ENCODE peak calls at places on chromosomes 1 and 21, in seven cellular contexts. X is RWPE2, Q is astrocyte, L is heart right ventricle, M is GM12864, N is hepatocyte, A is cardiac muscle cell. T is an unnamed sample.

GRCh38 chr1:80678438-80678837 is 1122.3 kb upstream of the ADGRL2 start:
- DNase-seq in M (no peak), N (no peak), X (no peak), A (no peak), L (no peak), Q (no peak), T (no peak)

GRCh38 chr1:160101717-160102522 is 3.5 kb upstream of the IGSF8 start:
- DNase-seq in X (no peak), N (no peak), L (no peak), M (no peak), Q (no peak), A (no peak), T (no peak)

GRCh38 chr1:67897270-67897949 is 64.1 kb upstream of the GNG12 start:
- DNase-seq in L (no peak), X (no peak), N (no peak), M (no peak), A (no peak), Q (peak), T (no peak)

GRCh38 chr1:114660250-114660649 is 9.6 kb downstream of the DENND2C start:
- DNase-seq in X (no peak), A (no peak), L (no peak), M (no peak), Q (no peak), N (no peak), T (no peak)

GRCh38 chr1:248710305-248710900 is 7.8 kb upstream of the OR14I1 start:
- DNase-seq in M (no peak), L (no peak), Q (no peak), N (no peak), X (no peak), A (no peak), T (no peak)

GRCh38 chr1:182149411-182149965 is 88.0 kb upstream of the ZNF648 start:
- DNase-seq in X (no peak), A (no peak), L (peak), N (peak), M (no peak), Q (peak), T (peak)

GRCh38 chr1:227732586-227733308 is 2.4 kb downstream of the JMJD4 start:
- DNase-seq in X (no peak), L (no peak), A (no peak), Q (no peak), N (no peak), M (no peak), T (no peak)

GRCh38 chr1:91278754-91279153 is 125.9 kb downstream of the HFM1 start:
- DNase-seq in A (no peak), L (no peak), N (peak), X (no peak), M (no peak), Q (peak), T (peak)

GRCh38 chr1:37471345-37472231 is 2.8 kb upstream of the ZC3H12A start:
- DNase-seq in Q (peak), X (peak), M (no peak), L (peak), N (peak), A (peak), T (peak)

GRCh38 chr1:54273092-54273836 is 73.3 kb downstream of the MRPL37 start:
- DNase-seq in N (peak), L (peak), M (no peak), X (no peak), A (no peak), Q (peak), T (no peak)

GRCh38 chr1:204571631-204572030 is 55.4 kb downstream of the MDM4 start:
- DNase-seq in M (no peak), X (no peak), Q (no peak), L (no peak), A (no peak), N (no peak), T (peak)
- H3K4me3 ChIP-seq in M (no peak), X (no peak), Q (no peak), L (no peak), A (no peak), N (no peak), T (no peak)

DNA sequence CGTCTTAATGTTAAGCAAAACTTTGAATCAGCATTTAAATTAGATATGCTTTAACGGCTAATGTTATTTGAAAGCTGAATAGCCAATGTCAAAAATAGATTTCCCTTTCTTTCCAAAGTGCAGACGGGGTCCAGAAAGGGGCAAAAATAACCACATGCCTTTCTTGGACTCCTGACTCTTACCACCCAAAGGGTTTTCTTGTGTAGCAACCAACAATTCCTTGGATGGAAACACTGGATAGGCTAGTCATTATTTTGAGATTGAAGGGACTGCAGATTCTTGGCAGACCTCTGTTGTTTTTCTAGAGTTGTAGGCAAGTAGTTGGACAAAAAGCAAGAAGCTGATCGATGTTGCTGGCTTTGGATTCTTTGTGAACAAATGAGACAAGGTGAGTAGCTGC is 107.0 kb downstream of the MRPS6 start:
- DNase-seq in N (no peak), X (no peak), L (no peak), M (no peak), Q (no peak), A (no peak), T (no peak)
- H3K4me3 ChIP-seq in N (no peak), X (no peak), L (peak), M (no peak), Q (no peak), A (no peak), T (no peak)

DNA sequence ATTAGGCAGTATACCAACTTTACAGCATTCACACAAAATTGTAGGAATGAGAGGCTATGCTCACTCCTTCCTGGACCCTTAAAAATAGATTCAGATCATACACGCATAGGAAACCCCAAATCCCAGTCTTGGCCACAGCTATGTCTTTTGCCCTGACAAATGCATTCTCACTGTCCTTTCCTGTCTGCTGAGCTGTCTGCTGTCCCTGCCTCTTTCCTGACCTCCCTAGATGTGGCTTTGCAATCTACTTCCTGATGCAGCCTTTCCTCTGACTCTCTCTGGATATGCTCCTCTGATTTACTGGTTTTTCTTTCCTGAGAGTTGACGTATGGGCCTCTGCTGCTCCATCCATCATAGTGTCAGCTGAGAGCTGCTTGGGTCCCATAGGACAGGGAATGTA is 59.8 kb upstream of the SLC35F3 start:
- DNase-seq in N (no peak), Q (peak), X (no peak), M (no peak), A (peak), L (no peak), T (no peak)
- H3K4me3 ChIP-seq in N (no peak), Q (no peak), X (no peak), M (no peak), A (no peak), L (no peak), T (no peak)

GRCh38 chr1:225660544-225660946 is 7.6 kb upstream of the ENAH start:
- DNase-seq in M (no peak), A (no peak), Q (no peak), X (no peak), N (no peak), L (no peak), T (no peak)
- H3K4me3 ChIP-seq in M (no peak), A (no peak), Q (no peak), X (no peak), N (no peak), L (no peak), T (no peak)

GRCh38 chr1:40693425-40693824 is 1.9 kb downstream of the NFYC start:
- DNase-seq in Q (no peak), X (no peak), L (no peak), A (no peak), M (no peak), N (no peak), T (no peak)
- H3K4me3 ChIP-seq in Q (no peak), X (no peak), L (no peak), A (no peak), M (peak), N (no peak), T (peak)

DNA sequence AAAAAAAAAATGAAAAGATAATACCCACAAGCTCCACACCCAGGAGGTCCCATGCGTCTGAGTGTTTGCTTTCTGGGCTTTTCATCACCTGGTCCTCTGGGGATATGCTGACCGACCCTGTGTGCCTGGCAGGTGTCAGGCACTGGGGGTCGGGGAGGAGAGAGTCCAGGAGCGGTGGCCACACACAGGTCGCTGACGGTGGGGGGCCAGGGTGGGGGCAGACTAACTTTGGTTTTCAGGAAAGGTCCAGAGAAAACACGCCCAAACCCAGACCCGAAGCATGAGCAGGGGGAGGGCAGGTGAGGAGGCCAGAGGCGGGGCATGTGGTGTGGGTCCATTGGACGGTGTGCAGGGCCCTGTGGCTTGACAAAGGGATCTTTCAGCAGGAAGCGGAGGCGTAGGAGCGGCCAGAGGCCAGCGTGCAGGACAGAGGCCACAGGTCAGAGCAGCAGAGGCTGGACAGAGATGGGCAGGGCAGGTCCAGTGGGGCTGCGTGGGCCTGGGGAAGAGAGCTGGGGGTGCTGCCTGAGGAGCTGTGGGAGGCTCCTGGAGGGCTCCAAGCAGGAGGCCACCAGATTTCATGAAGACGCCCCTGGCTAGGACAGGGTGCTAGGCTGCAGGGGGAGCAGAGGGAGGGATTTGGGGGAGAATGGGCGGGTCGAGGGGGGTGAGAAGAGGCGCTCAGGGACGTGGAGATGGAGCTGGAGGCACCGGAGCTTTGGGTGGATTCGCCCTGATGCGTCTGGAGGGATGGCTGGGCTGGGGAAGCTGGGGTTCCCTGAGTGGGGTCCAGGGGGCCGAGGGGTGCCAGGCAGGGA is 15.8 kb downstream of the RNF223 start:
- DNase-seq in A (no peak), M (no peak), L (no peak), N (no peak), X (no peak), Q (no peak), T (no peak)
- H3K4me3 ChIP-seq in A (no peak), M (peak), L (peak), N (no peak), X (no peak), Q (no peak), T (no peak)

DNA sequence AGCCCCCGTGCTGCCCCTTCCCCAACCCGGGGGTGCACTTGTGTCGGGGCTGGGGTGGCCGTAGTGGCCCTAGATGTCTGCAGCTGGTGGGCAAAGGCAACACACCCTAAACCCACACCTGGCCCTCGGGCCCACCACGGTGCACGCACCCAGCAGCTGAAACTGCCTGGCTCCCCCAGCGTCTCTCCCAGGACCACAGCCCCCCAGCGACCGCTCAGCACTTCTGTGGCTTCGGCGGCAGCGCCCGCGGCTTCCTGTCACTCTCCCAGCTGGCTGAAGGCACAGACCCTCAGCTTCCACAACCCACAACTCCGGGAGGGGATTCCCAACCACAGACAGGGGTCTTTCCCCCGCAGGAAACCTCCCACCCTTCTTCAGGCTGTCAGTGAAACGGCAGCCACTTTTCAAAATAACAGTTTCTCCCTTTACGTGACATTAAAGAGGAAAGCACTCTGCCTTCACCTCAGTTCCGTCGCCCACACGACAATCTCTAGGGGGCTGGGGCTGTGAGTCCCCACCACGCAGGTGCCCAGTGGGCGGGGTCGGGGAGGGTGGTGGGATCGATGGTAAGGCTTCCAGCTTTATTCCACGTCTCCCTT is 40.7 kb upstream of the COL6A2 start:
- DNase-seq in X (no peak), Q (no peak), L (no peak), N (no peak), M (no peak), A (no peak), T (no peak)
- H3K4me3 ChIP-seq in X (no peak), Q (no peak), L (no peak), N (no peak), M (no peak), A (no peak), T (no peak)

GRCh38 chr1:23978825-23979224 is 1.3 kb downstream of the SRSF10 start:
- DNase-seq in M (no peak), A (no peak), L (no peak), N (no peak), Q (no peak), X (no peak), T (no peak)
- H3K4me3 ChIP-seq in M (peak), A (peak), L (peak), N (peak), Q (peak), X (peak), T (peak)

DNA sequence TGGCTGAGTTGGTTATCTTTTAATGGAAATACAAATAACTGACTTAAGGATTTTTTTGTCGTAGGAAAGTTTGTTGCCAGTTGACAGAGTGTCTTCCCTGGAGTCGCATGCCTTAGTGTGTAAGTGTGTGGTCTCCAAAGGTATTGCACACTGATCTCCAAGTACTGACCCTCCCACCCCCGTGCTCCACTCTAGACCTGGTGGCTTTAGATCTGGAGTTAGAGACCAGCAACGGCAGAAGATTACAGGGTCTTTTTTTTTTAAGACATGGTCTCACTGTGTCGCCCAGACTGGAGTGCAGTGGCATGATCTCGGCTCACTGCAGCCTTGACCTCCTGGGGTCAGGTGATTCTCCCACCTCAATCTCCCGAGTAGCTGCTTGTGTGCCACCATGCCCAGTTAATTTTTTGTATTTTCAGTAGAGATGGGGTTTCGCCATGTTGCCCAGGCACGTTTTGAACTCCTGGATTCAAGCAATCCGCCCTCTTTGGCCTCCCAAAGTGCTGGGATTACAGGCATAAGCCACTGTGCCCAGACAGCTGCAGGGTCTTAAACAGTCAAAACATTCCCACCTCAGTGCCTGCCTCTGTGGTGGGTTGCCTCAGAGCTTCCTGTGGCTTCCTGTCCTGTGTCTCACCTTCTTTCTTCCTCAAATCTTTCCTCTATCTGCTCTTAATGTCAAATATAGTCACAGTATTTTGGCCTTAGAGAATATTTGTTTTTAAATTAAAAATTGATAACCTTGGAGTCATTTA is 6.9 kb downstream of the TRAPPC10 start:
- DNase-seq in M (no peak), A (no peak), X (no peak), Q (no peak), N (no peak), L (no peak), T (no peak)
- H3K4me3 ChIP-seq in M (no peak), A (no peak), X (no peak), Q (no peak), N (no peak), L (no peak), T (no peak)

GRCh38 chr1:12656575-12656974 is 12.7 kb downstream of the AADACL4 start:
- DNase-seq in N (no peak), L (no peak), M (no peak), A (no peak), X (no peak), Q (no peak), T (no peak)

GRCh38 chr1:12657060-12657866 is 13.4 kb downstream of the AADACL4 start:
- DNase-seq in L (no peak), Q (no peak), X (no peak), M (no peak), A (no peak), N (no peak), T (no peak)

GRCh38 chr1:12661606-12662219 is 17.8 kb downstream of the AADACL4 start:
- DNase-seq in N (no peak), Q (no peak), A (no peak), M (no peak), X (no peak), L (no peak), T (no peak)

GRCh38 chr1:12662556-12662955 is 18.7 kb downstream of the AADACL4 start:
- DNase-seq in X (no peak), M (no peak), Q (no peak), A (no peak), N (no peak), L (no peak), T (no peak)

DNA sequence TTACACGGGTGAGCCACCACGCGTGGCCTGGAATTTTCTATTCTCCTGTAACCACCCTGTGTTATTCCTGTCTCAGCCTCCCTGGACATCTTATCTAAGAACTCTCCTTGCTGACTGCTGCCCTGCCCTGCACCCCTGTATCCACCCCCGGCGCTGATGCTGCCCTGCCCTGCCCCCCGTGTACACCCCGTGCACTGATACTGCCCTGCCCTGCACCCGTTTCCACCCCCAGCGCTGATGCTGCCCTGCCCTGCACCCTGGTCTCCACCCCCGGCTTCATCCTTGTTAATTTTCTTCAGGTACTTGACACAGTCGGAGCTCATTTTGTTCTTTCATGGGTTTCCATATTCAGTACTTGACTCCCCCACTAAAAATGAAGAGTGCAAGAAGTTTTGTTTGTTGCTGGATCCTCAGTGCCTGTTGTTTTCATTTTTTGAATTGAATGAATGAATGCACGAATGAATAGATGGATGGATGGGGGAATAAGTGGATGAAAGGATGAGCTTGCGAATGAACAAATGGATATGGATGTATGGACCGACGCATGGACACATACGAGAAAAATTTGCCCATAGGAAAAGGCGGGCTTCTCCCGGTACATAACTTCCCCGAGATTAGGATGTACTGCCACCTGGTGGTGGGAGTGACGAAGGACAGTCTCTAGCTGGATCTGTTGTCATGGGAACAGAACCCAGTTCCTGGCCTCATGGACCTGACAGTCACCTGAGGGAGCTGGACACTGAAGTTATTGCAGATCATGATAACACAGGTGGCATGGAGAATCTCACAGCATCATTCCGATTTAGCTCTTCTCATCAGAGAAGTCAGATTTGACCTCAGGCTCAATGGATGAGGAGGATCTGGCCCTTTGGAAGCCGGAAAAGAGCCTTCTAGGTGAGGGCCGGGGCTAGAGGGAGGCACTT is 14.9 kb downstream of the AADACL4 start:
- DNase-seq in N (peak), Q (peak), X (no peak), A (peak), L (peak), M (peak), T (peak)
- H3K4me3 ChIP-seq in N (no peak), Q (no peak), X (no peak), A (no peak), L (no peak), M (no peak), T (no peak)